ENCODE peak calls at places on chromosomes 1 and 21, in five cellular contexts. One of them, this sample, is unnamed. For H3K4me1, the result is how much of the 10 kb centered on the place peaks cover.

GRCh38 chr1:239457491-239458488 is 71.4 kb downstream of the CHRM3 start:
- DNase-seq in fibroblast of lung: no peak
- DNase-seq in PC-3: no peak
- DNase-seq in heart right ventricle: no peak
- DNase-seq in IMR-90: no peak
- DNase-seq in this sample: no peak

GRCh38 chr1:87176090-87176489 is 152.6 kb upstream of the LMO4 start:
- DNase-seq in fibroblast of lung: no peak
- DNase-seq in IMR-90: no peak
- DNase-seq in PC-3: no peak
- DNase-seq in heart right ventricle: no peak
- DNase-seq in this sample: no peak

GRCh38 chr1:51535006-51535592 is 16.0 kb upstream of the EPS15 start:
- DNase-seq in fibroblast of lung: peak
- DNase-seq in PC-3: peak
- DNase-seq in heart right ventricle: no peak
- DNase-seq in IMR-90: peak
- DNase-seq in this sample: no peak

GRCh38 chr21:42621166-42621827 is 32.1 kb upstream of the PDE9A start:
- DNase-seq in PC-3: no peak
- DNase-seq in fibroblast of lung: no peak
- DNase-seq in IMR-90: no peak
- DNase-seq in heart right ventricle: no peak
- DNase-seq in this sample: peak

GRCh38 chr1:93661829-93662474 is 19.7 kb downstream of the BCAR3 start:
- DNase-seq in heart right ventricle: no peak
- DNase-seq in IMR-90: peak
- DNase-seq in fibroblast of lung: peak
- DNase-seq in PC-3: peak
- DNase-seq in this sample: no peak

GRCh38 chr21:33236799-33237198 is 7.1 kb downstream of the IFNAR2 start:
- DNase-seq in IMR-90: no peak
- DNase-seq in PC-3: no peak
- DNase-seq in fibroblast of lung: peak
- DNase-seq in heart right ventricle: no peak
- DNase-seq in this sample: no peak

GRCh38 chr21:46050651-46051378 is 47.1 kb upstream of the COL6A2 start:
- DNase-seq in IMR-90: no peak
- DNase-seq in fibroblast of lung: no peak
- DNase-seq in heart right ventricle: no peak
- DNase-seq in PC-3: no peak
- DNase-seq in this sample: no peak

GRCh38 chr1:14970115-14970798 is 183.3 kb upstream of the TMEM51 start:
- DNase-seq in IMR-90: peak
- DNase-seq in heart right ventricle: no peak
- DNase-seq in PC-3: peak
- DNase-seq in fibroblast of lung: peak
- DNase-seq in this sample: no peak

GRCh38 chr1:24898152-24898908 is 31.7 kb downstream of the RUNX3 start:
- DNase-seq in fibroblast of lung: peak
- DNase-seq in PC-3: peak
- DNase-seq in heart right ventricle: peak
- DNase-seq in IMR-90: peak
- DNase-seq in this sample: peak

GRCh38 chr21:43362306-43362927 is 64.5 kb downstream of the SIK1 start:
- DNase-seq in fibroblast of lung: peak
- DNase-seq in IMR-90: peak
- DNase-seq in PC-3: no peak
- DNase-seq in heart right ventricle: peak
- DNase-seq in this sample: peak

GRCh38 chr1:206672011-206672688 is 12.6 kb upstream of the MAPKAPK2 start:
- DNase-seq in heart right ventricle: no peak
- DNase-seq in PC-3: no peak
- DNase-seq in IMR-90: no peak
- DNase-seq in fibroblast of lung: no peak
- DNase-seq in this sample: no peak

GRCh38 chr1:108560430-108561144 is 687 bp downstream of the EEIG2 start:
- DNase-seq in fibroblast of lung: peak
- DNase-seq in heart right ventricle: peak
- DNase-seq in IMR-90: peak
- DNase-seq in PC-3: peak
- DNase-seq in this sample: peak

GRCh38 chr1:226569879-226570547 is 21.4 kb downstream of the STUM start:
- DNase-seq in heart right ventricle: no peak
- DNase-seq in fibroblast of lung: no peak
- DNase-seq in IMR-90: no peak
- DNase-seq in PC-3: peak
- DNase-seq in this sample: peak

DNA sequence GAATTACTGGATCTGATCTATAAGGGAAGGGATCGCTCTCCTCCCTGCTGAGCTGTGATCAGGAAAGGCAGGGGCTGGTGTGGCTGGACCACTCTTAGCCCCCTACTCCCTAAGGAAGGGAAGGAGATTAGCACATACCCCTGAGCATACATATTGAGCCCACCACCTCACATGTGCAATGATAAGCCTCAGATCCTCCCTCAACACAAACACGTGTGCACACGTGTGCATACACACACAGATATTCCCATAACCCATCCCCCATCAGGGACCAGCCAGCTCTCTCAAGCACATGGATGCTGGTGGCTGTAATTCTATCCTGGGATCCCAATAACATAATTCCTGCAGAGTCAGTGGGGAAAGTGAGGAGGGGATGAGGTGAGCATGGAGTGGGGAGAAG is 21.2 kb downstream of the SYT2 start:
- DNase-seq in PC-3: no peak
- DNase-seq in IMR-90: no peak
- DNase-seq in fibroblast of lung: no peak
- DNase-seq in heart right ventricle: no peak
- DNase-seq in this sample: no peak
- H3K27ac ChIP-seq in PC-3: no peak
- H3K27ac ChIP-seq in IMR-90: no peak
- H3K27ac ChIP-seq in fibroblast of lung: no peak
- H3K27ac ChIP-seq in heart right ventricle: no peak
- H3K27ac ChIP-seq in this sample: no peak

GRCh38 chr21:41488080-41488479 is 19.9 kb downstream of the TMPRSS2 start:
- DNase-seq in IMR-90: no peak
- DNase-seq in heart right ventricle: no peak
- DNase-seq in fibroblast of lung: no peak
- DNase-seq in PC-3: peak
- DNase-seq in this sample: no peak
- H3K4me1 ChIP-seq in IMR-90: under half
- H3K4me1 ChIP-seq in heart right ventricle: under half
- H3K4me1 ChIP-seq in fibroblast of lung: under half
- H3K4me1 ChIP-seq in PC-3: under half
- H3K4me1 ChIP-seq in this sample: under half

GRCh38 chr1:109634292-109634691 is 14.7 kb downstream of the AMPD2 start:
- DNase-seq in heart right ventricle: no peak
- DNase-seq in PC-3: no peak
- DNase-seq in fibroblast of lung: no peak
- DNase-seq in IMR-90: no peak
- DNase-seq in this sample: no peak

GRCh38 chr1:109637446-109637845 is 17.8 kb downstream of the AMPD2 start:
- DNase-seq in IMR-90: no peak
- DNase-seq in PC-3: no peak
- DNase-seq in heart right ventricle: no peak
- DNase-seq in fibroblast of lung: no peak
- DNase-seq in this sample: peak

GRCh38 chr1:109634771-109635750 is 15.4 kb downstream of the AMPD2 start:
- DNase-seq in IMR-90: no peak
- DNase-seq in heart right ventricle: no peak
- DNase-seq in fibroblast of lung: no peak
- DNase-seq in PC-3: no peak
- DNase-seq in this sample: peak

GRCh38 chr1:109635862-109636200 is 16.2 kb downstream of the AMPD2 start:
- DNase-seq in PC-3: no peak
- DNase-seq in fibroblast of lung: no peak
- DNase-seq in IMR-90: no peak
- DNase-seq in heart right ventricle: no peak
- DNase-seq in this sample: no peak

GRCh38 chr1:109636201-109636952 is 16.7 kb downstream of the AMPD2 start:
- DNase-seq in fibroblast of lung: peak
- DNase-seq in PC-3: no peak
- DNase-seq in IMR-90: peak
- DNase-seq in heart right ventricle: no peak
- DNase-seq in this sample: no peak
- H3K27ac ChIP-seq in fibroblast of lung: no peak
- H3K27ac ChIP-seq in PC-3: no peak
- H3K27ac ChIP-seq in IMR-90: no peak
- H3K27ac ChIP-seq in heart right ventricle: no peak
- H3K27ac ChIP-seq in this sample: no peak

GRCh38 chr1:47991187-47991586 is 6.0 kb downstream of the TRABD2B start:
- DNase-seq in IMR-90: no peak
- DNase-seq in fibroblast of lung: peak
- DNase-seq in PC-3: peak
- DNase-seq in heart right ventricle: no peak
- DNase-seq in this sample: no peak
- H3K4me1 ChIP-seq in IMR-90: under half
- H3K4me1 ChIP-seq in fibroblast of lung: under half
- H3K4me1 ChIP-seq in PC-3: under half
- H3K4me1 ChIP-seq in heart right ventricle: under half
- H3K4me1 ChIP-seq in this sample: under half

GRCh38 chr1:204870165-204870912 is at the start of gene NFASC:
- DNase-seq in IMR-90: no peak
- DNase-seq in heart right ventricle: no peak
- DNase-seq in fibroblast of lung: no peak
- DNase-seq in PC-3: no peak
- DNase-seq in this sample: no peak
- H3K27ac ChIP-seq in IMR-90: no peak
- H3K27ac ChIP-seq in heart right ventricle: peak
- H3K27ac ChIP-seq in fibroblast of lung: no peak
- H3K27ac ChIP-seq in PC-3: no peak
- H3K27ac ChIP-seq in this sample: no peak

GRCh38 chr1:13751458-13751871 is 51.5 kb downstream of the PRDM2 start:
- DNase-seq in heart right ventricle: no peak
- DNase-seq in fibroblast of lung: no peak
- DNase-seq in IMR-90: no peak
- DNase-seq in PC-3: no peak
- DNase-seq in this sample: no peak

GRCh38 chr1:13751985-13752384 is 52.0 kb downstream of the PRDM2 start:
- DNase-seq in fibroblast of lung: no peak
- DNase-seq in heart right ventricle: no peak
- DNase-seq in IMR-90: no peak
- DNase-seq in PC-3: no peak
- DNase-seq in this sample: no peak

GRCh38 chr1:13754510-13755103 is 54.6 kb downstream of the PRDM2 start:
- DNase-seq in fibroblast of lung: no peak
- DNase-seq in PC-3: peak
- DNase-seq in IMR-90: peak
- DNase-seq in heart right ventricle: no peak
- DNase-seq in this sample: no peak

GRCh38 chr1:13752852-13753251 is 52.9 kb downstream of the PRDM2 start:
- DNase-seq in IMR-90: no peak
- DNase-seq in fibroblast of lung: no peak
- DNase-seq in heart right ventricle: no peak
- DNase-seq in PC-3: no peak
- DNase-seq in this sample: no peak

GRCh38 chr1:13754003-13754402 is 54.0 kb downstream of the PRDM2 start:
- DNase-seq in IMR-90: no peak
- DNase-seq in heart right ventricle: no peak
- DNase-seq in fibroblast of lung: no peak
- DNase-seq in PC-3: no peak
- DNase-seq in this sample: no peak
- H3K4me1 ChIP-seq in IMR-90: under half
- H3K4me1 ChIP-seq in heart right ventricle: under half
- H3K4me1 ChIP-seq in fibroblast of lung: under half
- H3K4me1 ChIP-seq in PC-3: under half
- H3K4me1 ChIP-seq in this sample: half or more

GRCh38 chr1:46405204-46405555 is 11.1 kb downstream of the FAAH start:
- DNase-seq in PC-3: no peak
- DNase-seq in fibroblast of lung: no peak
- DNase-seq in heart right ventricle: no peak
- DNase-seq in IMR-90: no peak
- DNase-seq in this sample: peak
- H3K27ac ChIP-seq in PC-3: no peak
- H3K27ac ChIP-seq in fibroblast of lung: no peak
- H3K27ac ChIP-seq in heart right ventricle: no peak
- H3K27ac ChIP-seq in IMR-90: no peak
- H3K27ac ChIP-seq in this sample: no peak

GRCh38 chr1:167991546-167991945 is 54.7 kb upstream of the MPC2 start:
- DNase-seq in IMR-90: no peak
- DNase-seq in PC-3: peak
- DNase-seq in fibroblast of lung: no peak
- DNase-seq in heart right ventricle: no peak
- DNase-seq in this sample: no peak
- H3K4me1 ChIP-seq in IMR-90: under half
- H3K4me1 ChIP-seq in PC-3: under half
- H3K4me1 ChIP-seq in fibroblast of lung: under half
- H3K4me1 ChIP-seq in heart right ventricle: under half
- H3K4me1 ChIP-seq in this sample: under half

GRCh38 chr1:210262897-210263272 is 30.3 kb downstream of the SERTAD4 start:
- DNase-seq in heart right ventricle: peak
- DNase-seq in fibroblast of lung: no peak
- DNase-seq in PC-3: peak
- DNase-seq in IMR-90: no peak
- DNase-seq in this sample: no peak

GRCh38 chr1:210264521-210265380 is 32.2 kb downstream of the SERTAD4 start:
- DNase-seq in IMR-90: no peak
- DNase-seq in PC-3: no peak
- DNase-seq in heart right ventricle: no peak
- DNase-seq in fibroblast of lung: no peak
- DNase-seq in this sample: no peak

GRCh38 chr1:210262167-210262896 is 29.7 kb downstream of the SERTAD4 start:
- DNase-seq in PC-3: peak
- DNase-seq in heart right ventricle: peak
- DNase-seq in fibroblast of lung: peak
- DNase-seq in IMR-90: peak
- DNase-seq in this sample: no peak

GRCh38 chr1:210260087-210260486 is 27.5 kb downstream of the SERTAD4 start:
- DNase-seq in fibroblast of lung: no peak
- DNase-seq in PC-3: no peak
- DNase-seq in heart right ventricle: no peak
- DNase-seq in IMR-90: no peak
- DNase-seq in this sample: no peak

DNA sequence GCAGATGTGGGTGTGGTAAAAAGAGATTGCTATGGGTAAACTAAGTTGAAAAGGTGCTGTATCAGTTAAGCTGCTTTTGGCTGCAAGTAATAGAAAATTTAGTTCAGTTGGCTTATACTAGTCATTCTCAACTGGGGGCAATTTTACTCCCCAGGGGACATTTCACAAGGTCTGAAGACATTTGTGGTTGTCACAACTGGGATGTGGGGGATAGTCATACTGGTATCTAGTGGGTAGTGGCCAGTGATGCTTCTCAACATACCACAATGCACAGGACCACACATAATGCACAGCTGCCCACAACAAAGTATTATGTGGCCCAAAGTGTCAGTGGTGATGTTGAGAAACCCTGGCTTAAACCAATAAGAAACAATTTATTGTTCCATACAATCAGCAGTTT is 31.4 kb downstream of the SERTAD4 start:
- DNase-seq in IMR-90: no peak
- DNase-seq in heart right ventricle: no peak
- DNase-seq in PC-3: no peak
- DNase-seq in fibroblast of lung: no peak
- DNase-seq in this sample: no peak
- H3K27ac ChIP-seq in IMR-90: no peak
- H3K27ac ChIP-seq in heart right ventricle: no peak
- H3K27ac ChIP-seq in PC-3: no peak
- H3K27ac ChIP-seq in fibroblast of lung: no peak
- H3K27ac ChIP-seq in this sample: no peak

This sample was measured in upper lobe of right lung.